ENCODE peak calls at places on chromosomes 6 and 20, in four cellular contexts. S is NCI-H1105 treated with DMSO at 0.1 percent for 48 hours; V is type B pancreatic cell; E is activated CD4-positive, CD25-positive, alpha-beta regulatory T cell. H is an unnamed sample.

GRCh38 chr20:61857414-61857775 is 208.3 kb downstream of the TAF4 start:
- DNase-seq in S (no peak), V (no peak), E (no peak), H (no peak)

GRCh38 chr20:54113553-54113952 is 43.2 kb upstream of the BCAS1 start:
- DNase-seq in S (no peak), V (no peak), E (no peak), H (no peak)

GRCh38 chr6:135759831-135760230 is 91.7 kb upstream of the PDE7B start:
- DNase-seq in S (no peak), V (no peak), E (no peak), H (peak)

GRCh38 chr6:12339808-12340487 is 49.8 kb downstream of the EDN1 start:
- DNase-seq in S (no peak), V (no peak), E (no peak), H (no peak)

GRCh38 chr6:46051962-46052361 is 36.3 kb upstream of the CLIC5 start:
- DNase-seq in S (no peak), V (no peak), E (no peak), H (no peak)

GRCh38 chr6:170212051-170212756 is 78.7 kb downstream of the DLL1 start:
- DNase-seq in S (no peak), V (peak), E (no peak), H (no peak)

GRCh38 chr6:35216832-35217811 is 3.4 kb downstream of the SCUBE3 start:
- DNase-seq in S (peak), V (no peak), E (no peak), H (no peak)

GRCh38 chr20:51768759-51769517 is 748 bp upstream of the ATP9A start:
- DNase-seq in S (no peak), V (no peak), E (no peak), H (no peak)

GRCh38 chr6:150416120-150416519 is 47.3 kb downstream of the IYD start:
- DNase-seq in S (no peak), V (no peak), E (no peak), H (no peak)

GRCh38 chr6:33571637-33572316 is 8.3 kb downstream of the BAK1 start:
- DNase-seq in S (no peak), V (no peak), E (no peak), H (no peak)

GRCh38 chr20:31910071-31910803 is 39.8 kb downstream of the TTLL9 start:
- DNase-seq in S (no peak), V (no peak), E (no peak), H (no peak)

GRCh38 chr20:56626367-56627121 is 2.6 kb upstream of the TFAP2C start:
- DNase-seq in S (no peak), V (peak), E (no peak), H (peak)

H was measured in HCT116.